ENCODE peak calls at places on chromosomes 2 and 18, in ten cellular contexts. One of them, this sample, is unnamed.

GRCh38 chr2:9565436-9566153 is 10.0 kb upstream of the ADAM17 start:
- DNase-seq in choroid plexus epithelial cell: peak
- DNase-seq in neural crest cell: no peak
- DNase-seq in epithelial cell of proximal tubule: peak
- DNase-seq in AG09319: peak
- DNase-seq in body of pancreas: peak
- DNase-seq in CD8-positive, alpha-beta T cell: no peak
- DNase-seq in nephron progenitor cell: no peak
- DNase-seq in upper lobe of right lung: no peak
- DNase-seq in stomach: peak
- DNase-seq in this sample: no peak

GRCh38 chr2:197028230-197028629 is 101.7 kb upstream of the PGAP1 start:
- DNase-seq in choroid plexus epithelial cell: peak
- DNase-seq in neural crest cell: no peak
- DNase-seq in epithelial cell of proximal tubule: no peak
- DNase-seq in AG09319: no peak
- DNase-seq in body of pancreas: no peak
- DNase-seq in CD8-positive, alpha-beta T cell: no peak
- DNase-seq in nephron progenitor cell: no peak
- DNase-seq in upper lobe of right lung: no peak
- DNase-seq in stomach: no peak
- DNase-seq in this sample: no peak

GRCh38 chr18:32445846-32446245 is 24.8 kb downstream of the GAREM1 start:
- DNase-seq in choroid plexus epithelial cell: no peak
- DNase-seq in neural crest cell: no peak
- DNase-seq in epithelial cell of proximal tubule: no peak
- DNase-seq in AG09319: no peak
- DNase-seq in body of pancreas: no peak
- DNase-seq in CD8-positive, alpha-beta T cell: no peak
- DNase-seq in nephron progenitor cell: no peak
- DNase-seq in upper lobe of right lung: no peak
- DNase-seq in stomach: no peak
- DNase-seq in this sample: no peak

GRCh38 chr2:98564541-98565164 is 43.7 kb downstream of the COA5 start:
- DNase-seq in choroid plexus epithelial cell: no peak
- DNase-seq in neural crest cell: no peak
- DNase-seq in epithelial cell of proximal tubule: no peak
- DNase-seq in AG09319: no peak
- DNase-seq in body of pancreas: no peak
- DNase-seq in CD8-positive, alpha-beta T cell: no peak
- DNase-seq in nephron progenitor cell: no peak
- DNase-seq in upper lobe of right lung: no peak
- DNase-seq in stomach: no peak
- DNase-seq in this sample: no peak

GRCh38 chr2:72603481-72603880 is 222.4 kb downstream of the EXOC6B start:
- DNase-seq in choroid plexus epithelial cell: peak
- DNase-seq in neural crest cell: no peak
- DNase-seq in epithelial cell of proximal tubule: no peak
- DNase-seq in AG09319: no peak
- DNase-seq in body of pancreas: no peak
- DNase-seq in CD8-positive, alpha-beta T cell: no peak
- DNase-seq in nephron progenitor cell: no peak
- DNase-seq in upper lobe of right lung: no peak
- DNase-seq in stomach: no peak
- DNase-seq in this sample: no peak

GRCh38 chr2:119512946-119513345 is 11.3 kb downstream of the SCTR start:
- DNase-seq in choroid plexus epithelial cell: no peak
- DNase-seq in neural crest cell: no peak
- DNase-seq in epithelial cell of proximal tubule: no peak
- DNase-seq in AG09319: no peak
- DNase-seq in body of pancreas: no peak
- DNase-seq in CD8-positive, alpha-beta T cell: no peak
- DNase-seq in nephron progenitor cell: no peak
- DNase-seq in upper lobe of right lung: no peak
- DNase-seq in stomach: no peak
- DNase-seq in this sample: no peak

GRCh38 chr18:49907346-49907929 is 94.1 kb upstream of the ACAA2 start:
- DNase-seq in choroid plexus epithelial cell: peak
- DNase-seq in neural crest cell: no peak
- DNase-seq in epithelial cell of proximal tubule: no peak
- DNase-seq in AG09319: peak
- DNase-seq in body of pancreas: no peak
- DNase-seq in CD8-positive, alpha-beta T cell: no peak
- DNase-seq in nephron progenitor cell: peak
- DNase-seq in upper lobe of right lung: no peak
- DNase-seq in stomach: no peak
- DNase-seq in this sample: peak

GRCh38 chr2:225501022-225501421 is 101.5 kb downstream of the NYAP2 start:
- DNase-seq in choroid plexus epithelial cell: no peak
- DNase-seq in neural crest cell: no peak
- DNase-seq in epithelial cell of proximal tubule: no peak
- DNase-seq in AG09319: no peak
- DNase-seq in body of pancreas: no peak
- DNase-seq in CD8-positive, alpha-beta T cell: no peak
- DNase-seq in nephron progenitor cell: no peak
- DNase-seq in upper lobe of right lung: no peak
- DNase-seq in stomach: no peak
- DNase-seq in this sample: no peak

GRCh38 chr2:4914551-4914950 is 777.6 kb upstream of the SOX11 start:
- DNase-seq in choroid plexus epithelial cell: peak
- DNase-seq in neural crest cell: no peak
- DNase-seq in epithelial cell of proximal tubule: peak
- DNase-seq in AG09319: no peak
- DNase-seq in body of pancreas: no peak
- DNase-seq in CD8-positive, alpha-beta T cell: no peak
- DNase-seq in nephron progenitor cell: no peak
- DNase-seq in upper lobe of right lung: no peak
- DNase-seq in stomach: no peak
- DNase-seq in this sample: no peak

GRCh38 chr18:63882333-63883141 is 5.0 kb upstream of the SERPINB2 start:
- DNase-seq in choroid plexus epithelial cell: peak
- DNase-seq in neural crest cell: no peak
- DNase-seq in epithelial cell of proximal tubule: peak
- DNase-seq in AG09319: no peak
- DNase-seq in body of pancreas: peak
- DNase-seq in CD8-positive, alpha-beta T cell: no peak
- DNase-seq in nephron progenitor cell: no peak
- DNase-seq in upper lobe of right lung: no peak
- DNase-seq in stomach: peak
- DNase-seq in this sample: no peak

GRCh38 chr18:63848159-63848558 is 39.3 kb upstream of the SERPINB2 start:
- DNase-seq in choroid plexus epithelial cell: peak
- DNase-seq in neural crest cell: peak
- DNase-seq in epithelial cell of proximal tubule: peak
- DNase-seq in AG09319: peak
- DNase-seq in body of pancreas: no peak
- DNase-seq in CD8-positive, alpha-beta T cell: no peak
- DNase-seq in nephron progenitor cell: peak
- DNase-seq in upper lobe of right lung: no peak
- DNase-seq in stomach: no peak
- DNase-seq in this sample: no peak

GRCh38 chr2:210558708-210559107 is 2.3 kb downstream of the CPS1 start:
- DNase-seq in choroid plexus epithelial cell: peak
- DNase-seq in neural crest cell: no peak
- DNase-seq in epithelial cell of proximal tubule: peak
- DNase-seq in AG09319: no peak
- DNase-seq in body of pancreas: no peak
- DNase-seq in CD8-positive, alpha-beta T cell: no peak
- DNase-seq in nephron progenitor cell: no peak
- DNase-seq in upper lobe of right lung: no peak
- DNase-seq in stomach: no peak
- DNase-seq in this sample: no peak

GRCh38 chr2:12057436-12058166 is 311.2 kb downstream of the LPIN1 start:
- DNase-seq in choroid plexus epithelial cell: peak
- DNase-seq in neural crest cell: no peak
- DNase-seq in epithelial cell of proximal tubule: no peak
- DNase-seq in AG09319: no peak
- DNase-seq in body of pancreas: no peak
- DNase-seq in CD8-positive, alpha-beta T cell: peak
- DNase-seq in nephron progenitor cell: no peak
- DNase-seq in upper lobe of right lung: no peak
- DNase-seq in stomach: no peak
- DNase-seq in this sample: peak

GRCh38 chr18:34862561-34862960 is 152.5 kb downstream of the DTNA start:
- DNase-seq in choroid plexus epithelial cell: no peak
- DNase-seq in neural crest cell: no peak
- DNase-seq in epithelial cell of proximal tubule: no peak
- DNase-seq in AG09319: no peak
- DNase-seq in body of pancreas: no peak
- DNase-seq in CD8-positive, alpha-beta T cell: no peak
- DNase-seq in nephron progenitor cell: no peak
- DNase-seq in upper lobe of right lung: no peak
- DNase-seq in stomach: no peak
- DNase-seq in this sample: no peak

GRCh38 chr2:38068228-38068627 is 7.7 kb downstream of the CYP1B1 start:
- DNase-seq in choroid plexus epithelial cell: no peak
- DNase-seq in neural crest cell: no peak
- DNase-seq in epithelial cell of proximal tubule: no peak
- DNase-seq in AG09319: no peak
- DNase-seq in body of pancreas: no peak
- DNase-seq in CD8-positive, alpha-beta T cell: no peak
- DNase-seq in nephron progenitor cell: no peak
- DNase-seq in upper lobe of right lung: no peak
- DNase-seq in stomach: no peak
- DNase-seq in this sample: no peak

GRCh38 chr18:24270937-24271380 is 126.7 kb downstream of the OSBPL1A start:
- DNase-seq in choroid plexus epithelial cell: peak
- DNase-seq in neural crest cell: no peak
- DNase-seq in epithelial cell of proximal tubule: peak
- DNase-seq in AG09319: peak
- DNase-seq in body of pancreas: no peak
- DNase-seq in CD8-positive, alpha-beta T cell: no peak
- DNase-seq in nephron progenitor cell: no peak
- DNase-seq in upper lobe of right lung: no peak
- DNase-seq in stomach: no peak
- DNase-seq in this sample: no peak

GRCh38 chr2:225009768-225010167 is 32.5 kb downstream of the DOCK10 start:
- DNase-seq in choroid plexus epithelial cell: no peak
- DNase-seq in neural crest cell: no peak
- DNase-seq in epithelial cell of proximal tubule: no peak
- DNase-seq in AG09319: no peak
- DNase-seq in body of pancreas: no peak
- DNase-seq in CD8-positive, alpha-beta T cell: no peak
- DNase-seq in nephron progenitor cell: no peak
- DNase-seq in upper lobe of right lung: no peak
- DNase-seq in stomach: no peak
- DNase-seq in this sample: no peak

GRCh38 chr2:1162768-1163584 is 212.3 kb downstream of the SNTG2 start:
- DNase-seq in choroid plexus epithelial cell: peak
- DNase-seq in neural crest cell: no peak
- DNase-seq in epithelial cell of proximal tubule: peak
- DNase-seq in AG09319: no peak
- DNase-seq in body of pancreas: no peak
- DNase-seq in CD8-positive, alpha-beta T cell: peak
- DNase-seq in nephron progenitor cell: no peak
- DNase-seq in upper lobe of right lung: no peak
- DNase-seq in stomach: no peak
- DNase-seq in this sample: no peak

DNA sequence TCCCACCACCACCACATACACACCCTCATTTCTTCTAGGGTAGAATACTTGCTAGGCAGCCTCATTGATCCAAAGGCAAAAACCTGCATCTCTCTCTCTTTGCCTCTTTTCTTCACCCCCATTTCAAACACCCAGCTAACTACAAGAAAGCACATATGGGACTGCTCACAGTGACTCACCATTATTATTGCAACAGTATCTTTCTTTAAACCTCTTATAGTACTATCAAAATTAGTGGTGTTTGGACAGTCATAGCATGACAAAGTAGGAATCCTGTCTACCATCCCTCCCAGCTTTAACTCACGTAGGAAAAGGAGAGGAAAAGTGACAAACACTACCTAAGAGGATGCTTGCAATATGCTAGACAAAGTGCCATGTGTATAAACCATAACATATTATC is 422.5 kb upstream of the CRIM1 start:
- DNase-seq in choroid plexus epithelial cell: no peak
- DNase-seq in neural crest cell: no peak
- DNase-seq in epithelial cell of proximal tubule: no peak
- DNase-seq in AG09319: no peak
- DNase-seq in body of pancreas: no peak
- DNase-seq in CD8-positive, alpha-beta T cell: no peak
- DNase-seq in nephron progenitor cell: no peak
- DNase-seq in upper lobe of right lung: no peak
- DNase-seq in stomach: no peak
- DNase-seq in this sample: no peak
- TF ChIP-seq CTCF in choroid plexus epithelial cell: no peak
- TF ChIP-seq CTCF in neural crest cell: no peak
- TF ChIP-seq CTCF in epithelial cell of proximal tubule: no peak
- TF ChIP-seq CTCF in AG09319: no peak
- TF ChIP-seq CTCF in body of pancreas: no peak
- TF ChIP-seq CTCF in CD8-positive, alpha-beta T cell: no peak
- TF ChIP-seq CTCF in nephron progenitor cell: no peak
- TF ChIP-seq CTCF in upper lobe of right lung: no peak
- TF ChIP-seq CTCF in stomach: no peak
- TF ChIP-seq CTCF in this sample: no peak

DNA sequence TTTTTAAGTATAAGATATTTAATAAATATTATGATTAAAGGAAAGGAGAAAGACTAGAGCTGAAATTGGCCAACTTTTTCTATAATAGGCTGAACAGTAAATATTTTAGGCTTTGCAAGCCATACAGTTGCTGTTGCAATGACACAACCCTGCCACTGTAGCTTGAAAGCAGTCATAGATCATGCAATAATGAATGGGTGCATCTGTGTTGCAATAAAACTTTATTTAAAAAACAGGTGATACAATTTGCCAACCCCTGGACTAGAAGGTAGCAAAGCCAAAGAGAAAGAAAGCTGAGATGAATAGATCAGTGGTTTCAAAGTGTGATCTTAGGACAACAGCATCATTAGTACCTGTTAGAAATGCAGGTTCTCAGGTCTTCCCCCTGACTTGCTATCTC is 219.1 kb downstream of the SETBP1 start:
- DNase-seq in choroid plexus epithelial cell: no peak
- DNase-seq in neural crest cell: no peak
- DNase-seq in epithelial cell of proximal tubule: no peak
- DNase-seq in AG09319: no peak
- DNase-seq in body of pancreas: no peak
- DNase-seq in CD8-positive, alpha-beta T cell: no peak
- DNase-seq in nephron progenitor cell: no peak
- DNase-seq in upper lobe of right lung: no peak
- DNase-seq in stomach: no peak
- DNase-seq in this sample: no peak
- TF ChIP-seq CTCF in choroid plexus epithelial cell: no peak
- TF ChIP-seq CTCF in neural crest cell: peak
- TF ChIP-seq CTCF in epithelial cell of proximal tubule: peak
- TF ChIP-seq CTCF in AG09319: no peak
- TF ChIP-seq CTCF in body of pancreas: no peak
- TF ChIP-seq CTCF in CD8-positive, alpha-beta T cell: no peak
- TF ChIP-seq CTCF in nephron progenitor cell: no peak
- TF ChIP-seq CTCF in upper lobe of right lung: no peak
- TF ChIP-seq CTCF in stomach: no peak
- TF ChIP-seq CTCF in this sample: no peak

GRCh38 chr2:14137643-14138042 is 494.9 kb upstream of the LRATD1 start:
- DNase-seq in choroid plexus epithelial cell: peak
- DNase-seq in neural crest cell: peak
- DNase-seq in epithelial cell of proximal tubule: no peak
- DNase-seq in AG09319: no peak
- DNase-seq in body of pancreas: no peak
- DNase-seq in CD8-positive, alpha-beta T cell: no peak
- DNase-seq in nephron progenitor cell: no peak
- DNase-seq in upper lobe of right lung: no peak
- DNase-seq in stomach: no peak
- DNase-seq in this sample: no peak
- TF ChIP-seq CTCF in choroid plexus epithelial cell: peak
- TF ChIP-seq CTCF in neural crest cell: peak
- TF ChIP-seq CTCF in epithelial cell of proximal tubule: no peak
- TF ChIP-seq CTCF in AG09319: no peak
- TF ChIP-seq CTCF in body of pancreas: peak
- TF ChIP-seq CTCF in CD8-positive, alpha-beta T cell: no peak
- TF ChIP-seq CTCF in nephron progenitor cell: peak
- TF ChIP-seq CTCF in upper lobe of right lung: no peak
- TF ChIP-seq CTCF in stomach: no peak
- TF ChIP-seq CTCF in this sample: no peak

GRCh38 chr2:181891966-181892794 is 650 bp downstream of the ITPRID2 start:
- DNase-seq in choroid plexus epithelial cell: peak
- DNase-seq in neural crest cell: peak
- DNase-seq in epithelial cell of proximal tubule: no peak
- DNase-seq in AG09319: no peak
- DNase-seq in body of pancreas: peak
- DNase-seq in CD8-positive, alpha-beta T cell: peak
- DNase-seq in nephron progenitor cell: peak
- DNase-seq in upper lobe of right lung: peak
- DNase-seq in stomach: peak
- DNase-seq in this sample: peak
- TF ChIP-seq CTCF in choroid plexus epithelial cell: no peak
- TF ChIP-seq CTCF in neural crest cell: peak
- TF ChIP-seq CTCF in epithelial cell of proximal tubule: peak
- TF ChIP-seq CTCF in AG09319: no peak
- TF ChIP-seq CTCF in body of pancreas: peak
- TF ChIP-seq CTCF in CD8-positive, alpha-beta T cell: peak
- TF ChIP-seq CTCF in nephron progenitor cell: no peak
- TF ChIP-seq CTCF in upper lobe of right lung: peak
- TF ChIP-seq CTCF in stomach: no peak
- TF ChIP-seq CTCF in this sample: no peak